ENCODE peak calls at places on chromosomes 12 and 14, in six cellular contexts. J, O, Y, C, H and G are unnamed samples.

GRCh38 chr12:92295523-92295922 is 149.9 kb upstream of the BTG1 start:
- DNase-seq in O (no peak), H (no peak), Y (no peak), J (no peak), C (no peak), G (no peak)

GRCh38 chr14:22520235-22520634 is 68.8 kb downstream of the DAD1 start:
- DNase-seq in O (no peak), H (no peak), Y (no peak), J (no peak), C (no peak), G (no peak)

GRCh38 chr12:319116-319515 is 56.5 kb upstream of the SLC6A13 start:
- DNase-seq in O (no peak), Y (no peak), J (no peak), C (no peak), H (no peak), G (no peak)

GRCh38 chr12:124450376-124450750 is 117.0 kb downstream of the NCOR2 start:
- DNase-seq in H (no peak), J (no peak), Y (no peak), C (no peak), O (no peak), G (no peak)

GRCh38 chr12:113818833-113819232 is 147.3 kb downstream of the RBM19 start:
- DNase-seq in J (no peak), O (peak), C (no peak), H (no peak), Y (no peak), G (no peak)

GRCh38 chr12:121423682-121424631 is 24.0 kb downstream of the RNF34 start:
- DNase-seq in C (no peak), Y (no peak), J (peak), H (no peak), O (no peak), G (no peak)

GRCh38 chr14:50051706-50052105 is 64.7 kb downstream of the VCPKMT start:
- DNase-seq in J (no peak), C (no peak), Y (no peak), H (no peak), O (no peak), G (no peak)

GRCh38 chr12:34396861-34397590 is 374.7 kb downstream of the ALG10 start:
- DNase-seq in O (no peak), C (no peak), Y (peak), H (no peak), J (peak), G (peak)

GRCh38 chr14:51095854-51096823 is 1.2 kb upstream of the TRIM9 start:
- DNase-seq in H (no peak), J (peak), O (peak), Y (peak), C (no peak), G (no peak)

GRCh38 chr14:69373104-69373503 is 25.0 kb downstream of the ERH start:
- DNase-seq in Y (no peak), O (no peak), J (no peak), H (no peak), C (no peak), G (no peak)

GRCh38 chr14:106831322-106831720 is 1304.9 kb downstream of the TMEM121 start:
- DNase-seq in H (no peak), J (no peak), C (no peak), Y (no peak), O (no peak), G (no peak)

GRCh38 chr12:58656254-58657009 is 263.9 kb downstream of the LRIG3 start:
- DNase-seq in H (no peak), C (no peak), Y (no peak), O (no peak), J (no peak), G (no peak)

GRCh38 chr12:9750276-9751203 is 10.2 kb downstream of the CD69 start:
- DNase-seq in C (no peak), J (no peak), O (peak), H (peak), Y (peak), G (peak)

GRCh38 chr12:4272014-4272975 is 1.3 kb upstream of the CCND2 start:
- DNase-seq in J (peak), C (peak), Y (peak), H (no peak), O (peak), G (no peak)

GRCh38 chr14:88518592-88519512 is 36.0 kb downstream of the PTPN21 start:
- DNase-seq in Y (no peak), O (no peak), H (no peak), C (no peak), J (no peak), G (no peak)

GRCh38 chr12:83404521-83404920 is 717.8 kb downstream of the TMTC2 start:
- DNase-seq in J (no peak), O (no peak), C (no peak), Y (no peak), H (no peak), G (no peak)

DNA sequence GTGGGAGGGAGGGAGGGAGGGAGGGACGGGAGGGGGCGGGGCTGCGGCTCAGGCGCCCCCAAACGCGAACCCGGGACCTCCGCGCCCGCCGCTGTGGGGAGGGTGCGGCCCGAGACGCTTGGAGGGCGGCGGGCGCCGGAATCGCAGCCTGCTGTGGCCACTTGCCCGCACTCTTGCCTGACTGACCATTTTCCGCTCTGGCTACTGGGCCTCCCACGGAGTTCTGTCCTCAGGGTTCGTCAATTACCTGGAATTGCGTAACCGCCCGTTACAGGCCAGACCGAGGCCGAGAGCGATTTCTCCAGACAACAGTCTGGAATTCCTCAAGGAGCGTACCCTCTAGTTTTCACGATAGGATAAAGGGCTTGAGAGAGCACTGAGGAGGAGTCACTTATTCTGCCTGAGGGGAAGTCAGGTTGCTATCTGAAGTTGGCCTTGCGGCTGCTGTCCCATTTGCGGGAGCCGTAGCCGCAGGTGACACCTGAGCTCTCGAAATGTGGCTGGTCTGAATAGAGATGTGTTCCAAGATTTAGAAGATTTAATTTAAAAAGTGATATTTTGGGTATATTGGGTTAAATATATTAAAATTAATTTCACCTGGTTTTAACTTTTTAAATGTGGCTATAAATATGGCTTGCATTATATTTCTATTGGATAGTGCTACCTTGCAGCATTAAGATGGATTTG is 446 bp upstream of the ZNF641 start:
- DNase-seq in Y (peak), H (peak), J (peak), C (no peak), O (peak), G (peak)
- TF ChIP-seq POLR2A in Y (no peak), H (peak), J (peak), C (no peak), O (no peak), G (no peak)

GRCh38 chr12:19068137-19068536 is 61.4 kb upstream of the PLEKHA5 start:
- DNase-seq in C (no peak), J (no peak), H (no peak), O (no peak), Y (no peak), G (no peak)
- TF ChIP-seq POLR2A in C (no peak), J (no peak), H (no peak), O (no peak), Y (no peak), G (no peak)

GRCh38 chr12:2691340-2692111 is 103.2 kb upstream of the FKBP4 start:
- DNase-seq in Y (no peak), H (peak), J (no peak), O (no peak), C (peak), G (no peak)
- TF ChIP-seq POLR2A in Y (no peak), H (no peak), J (no peak), O (no peak), C (no peak), G (no peak)

GRCh38 chr12:131962069-131962468 is 12.3 kb downstream of the EP400 start:
- DNase-seq in O (no peak), H (no peak), Y (no peak), J (no peak), C (no peak), G (peak)

GRCh38 chr12:131965073-131965472 is 15.3 kb downstream of the EP400 start:
- DNase-seq in H (no peak), C (no peak), Y (no peak), J (no peak), O (no peak), G (no peak)

GRCh38 chr12:131959641-131960589 is 10.2 kb downstream of the EP400 start:
- DNase-seq in C (no peak), H (no peak), J (no peak), Y (no peak), O (no peak), G (peak)

GRCh38 chr12:131963381-131963780 is 13.6 kb downstream of the EP400 start:
- DNase-seq in J (no peak), Y (no peak), O (no peak), H (no peak), C (no peak), G (no peak)

DNA sequence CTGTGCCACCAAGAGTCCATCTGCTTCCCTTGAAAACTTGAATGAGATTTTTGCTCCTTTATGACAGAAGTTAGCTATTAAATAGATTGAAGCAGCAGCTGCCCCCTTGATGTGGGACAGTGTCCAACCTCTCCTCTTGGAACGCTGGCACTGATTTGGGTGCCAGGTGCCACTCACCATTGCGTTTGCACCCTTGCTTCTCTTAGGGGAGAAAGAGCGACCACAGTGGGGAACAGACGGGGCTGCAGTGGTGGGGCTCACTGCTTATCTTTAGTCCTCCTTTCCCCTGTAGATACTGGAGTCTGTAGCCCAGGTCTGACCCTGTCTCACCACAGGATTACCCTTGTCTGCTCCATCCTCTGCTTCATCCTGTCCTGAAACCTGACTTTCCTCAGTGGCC is 9.4 kb downstream of the EP400 start:
- DNase-seq in J (no peak), H (no peak), Y (no peak), O (no peak), C (no peak), G (peak)
- TF ChIP-seq POLR2A in J (no peak), H (no peak), Y (no peak), O (no peak), C (no peak), G (no peak)

GRCh38 chr14:35340616-35341453 is 48.7 kb downstream of the PSMA6 start:
- DNase-seq in Y (no peak), H (no peak), O (no peak), J (no peak), C (no peak), G (no peak)

GRCh38 chr14:35339761-35340406 is 47.7 kb downstream of the PSMA6 start:
- DNase-seq in Y (no peak), O (no peak), C (no peak), J (no peak), H (no peak), G (no peak)

GRCh38 chr14:35343709-35344474 is 51.7 kb downstream of the PSMA6 start:
- DNase-seq in C (no peak), Y (no peak), J (no peak), H (no peak), O (no peak), G (no peak)

GRCh38 chr14:35342160-35343010 is 50.2 kb downstream of the PSMA6 start:
- DNase-seq in Y (no peak), O (no peak), H (no peak), J (peak), C (no peak), G (peak)

DNA sequence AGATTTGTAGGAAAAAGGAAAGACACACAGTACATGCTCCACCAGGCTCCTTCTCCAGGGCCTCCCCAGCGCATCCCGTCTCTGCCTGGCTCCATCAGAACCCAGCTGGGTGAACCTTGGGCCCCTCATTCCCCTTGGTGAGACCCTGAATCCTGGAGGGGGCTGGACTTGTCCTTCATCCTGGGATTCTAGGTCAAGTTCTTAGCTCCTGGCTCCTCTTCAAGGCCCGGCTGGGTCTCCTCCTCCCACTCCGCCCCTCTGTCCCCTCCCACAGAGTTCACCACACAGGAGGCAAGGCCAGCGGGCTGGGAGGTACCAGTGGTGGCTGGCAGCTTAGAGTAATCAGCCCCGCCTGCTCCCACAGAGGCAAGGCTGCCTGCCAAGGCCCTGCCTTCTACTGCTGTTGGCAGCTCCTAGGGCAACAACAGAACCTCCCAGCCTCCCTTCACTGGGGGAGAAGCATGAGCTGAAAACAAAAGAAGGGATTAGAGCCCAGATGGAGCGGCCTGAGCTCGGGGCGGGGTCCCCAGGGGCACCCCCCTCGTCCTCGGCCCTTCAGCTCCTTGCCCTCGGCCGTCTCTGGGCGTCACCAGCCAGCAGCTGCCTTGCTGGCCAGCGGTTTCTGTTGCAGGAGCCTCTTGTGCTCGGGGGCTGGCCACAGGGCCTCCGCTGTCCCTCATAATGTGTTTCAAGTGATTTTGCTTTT is 49.4 kb downstream of the PSMA6 start:
- DNase-seq in O (peak), Y (peak), H (peak), C (no peak), J (peak), G (peak)
- TF ChIP-seq POLR2A in O (no peak), Y (no peak), H (no peak), C (no peak), J (peak), G (no peak)

DNA sequence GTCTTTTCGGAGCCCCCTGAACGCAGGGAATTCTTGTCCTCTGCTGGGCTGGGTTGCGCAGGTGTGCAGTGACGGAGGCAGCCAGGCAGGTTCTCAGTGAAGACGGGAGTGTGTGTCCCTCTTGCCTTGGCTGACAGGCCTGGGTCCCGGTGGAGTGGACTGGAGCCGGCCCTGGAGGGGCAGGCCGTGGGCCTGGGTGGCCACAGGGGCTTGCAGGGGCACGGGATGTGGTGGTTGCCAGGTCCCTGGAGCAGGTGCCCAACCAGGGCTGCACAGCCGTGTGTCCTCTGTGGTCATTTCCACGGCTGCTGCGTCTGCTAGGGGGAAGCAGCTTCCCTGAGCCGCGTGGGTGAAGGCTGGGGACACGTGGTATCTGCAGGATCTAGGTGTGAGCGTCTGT is 79.8 kb downstream of the ADGRD1 start:
- DNase-seq in O (no peak), J (no peak), H (no peak), Y (no peak), C (no peak), G (no peak)
- TF ChIP-seq POLR2A in O (no peak), J (no peak), H (no peak), Y (no peak), C (no peak), G (no peak)

GRCh38 chr14:39181693-39182047 is 6.6 kb downstream of the PNN start:
- DNase-seq in O (no peak), J (no peak), Y (no peak), H (no peak), C (no peak), G (no peak)

GRCh38 chr14:39179042-39179441 is 4.0 kb downstream of the PNN start:
- DNase-seq in J (no peak), H (no peak), C (no peak), O (no peak), Y (no peak), G (no peak)

GRCh38 chr14:39182770-39183684 is 8.0 kb downstream of the PNN start:
- DNase-seq in O (no peak), H (no peak), Y (no peak), C (no peak), J (no peak), G (no peak)

GRCh38 chr14:39180553-39180952 is 5.5 kb downstream of the PNN start:
- DNase-seq in Y (no peak), O (no peak), H (no peak), J (no peak), C (no peak), G (no peak)

GRCh38 chr14:39181026-39181692 is 6.1 kb downstream of the PNN start:
- DNase-seq in H (no peak), Y (no peak), C (no peak), J (no peak), O (no peak), G (no peak)
- TF ChIP-seq POLR2A in H (no peak), Y (no peak), C (peak), J (no peak), O (no peak), G (no peak)